ENCODE peak calls at places on chromosomes 11 and 22, in eight cellular contexts. E, M, I, F, R, B, L and Y are unnamed samples. For H3K4me1, the result is how much of the 10 kb centered on the place peaks cover.

GRCh38 chr11:1341928-1342524 is 32.6 kb upstream of the TOLLIP start:
- DNase-seq in E (peak), M (peak), I (no peak), F (no peak), R (no peak), B (no peak), L (no peak), Y (no peak)

GRCh38 chr22:47474464-47474863 is 712.0 kb downstream of the TBC1D22A start:
- DNase-seq in E (no peak), M (no peak), I (no peak), F (no peak), R (no peak), B (no peak), L (no peak), Y (no peak)

GRCh38 chr11:64924910-64925284 is 408 bp downstream of the PPP2R5B start:
- DNase-seq in E (no peak), M (no peak), I (no peak), F (no peak), R (no peak), B (peak), L (no peak), Y (no peak)

GRCh38 chr11:133619973-133620372 is 87.7 kb upstream of the OPCML start:
- DNase-seq in E (no peak), M (no peak), I (peak), F (no peak), R (no peak), B (no peak), L (peak), Y (no peak)

GRCh38 chr11:76656571-76657081 is 13.9 kb downstream of the LRRC32 start:
- DNase-seq in E (peak), M (no peak), I (no peak), F (no peak), R (no peak), B (peak), L (no peak), Y (no peak)

GRCh38 chr22:45226681-45227186 is 14.0 kb downstream of the KIAA0930 start:
- DNase-seq in E (peak), M (no peak), I (no peak), F (no peak), R (no peak), B (peak), L (no peak), Y (peak)

GRCh38 chr11:60860943-60861342 is 5.2 kb upstream of the PTGDR2 start:
- DNase-seq in E (peak), M (no peak), I (no peak), F (no peak), R (no peak), B (no peak), L (no peak), Y (no peak)

GRCh38 chr11:127996825-127997224 is 590.5 kb downstream of the ETS1 start:
- DNase-seq in E (no peak), M (no peak), I (no peak), F (no peak), R (no peak), B (no peak), L (no peak), Y (peak)

GRCh38 chr11:122703541-122704272 is 48.2 kb downstream of the UBASH3B start:
- DNase-seq in E (no peak), M (no peak), I (no peak), F (no peak), R (no peak), B (no peak), L (no peak), Y (no peak)

GRCh38 chr11:76236092-76237026 is 30.1 kb upstream of the WNT11 start:
- DNase-seq in E (peak), M (peak), I (peak), F (no peak), R (no peak), B (peak), L (no peak), Y (peak)

GRCh38 chr11:117412653-117413275 is 85.1 kb downstream of the CEP164 start:
- DNase-seq in E (peak), M (no peak), I (no peak), F (no peak), R (no peak), B (peak), L (no peak), Y (no peak)

GRCh38 chr22:25208743-25209505 is 9.3 kb downstream of the CRYBB3 start:
- DNase-seq in E (no peak), M (no peak), I (no peak), F (no peak), R (no peak), B (peak), L (no peak), Y (no peak)

GRCh38 chr11:46237248-46238077 is 40.0 kb upstream of the CREB3L1 start:
- DNase-seq in E (peak), M (peak), I (no peak), F (peak), R (no peak), B (peak), L (no peak), Y (peak)

GRCh38 chr22:18060646-18061620 is 16.9 kb upstream of the PEX26 start:
- DNase-seq in E (peak), M (peak), I (peak), F (no peak), R (no peak), B (no peak), L (peak), Y (no peak)

GRCh38 chr11:69328231-69328630 is 34.3 kb downstream of the MYEOV start:
- DNase-seq in E (peak), M (no peak), I (no peak), F (no peak), R (no peak), B (peak), L (no peak), Y (no peak)

GRCh38 chr11:1200611-1201191 is 22.2 kb upstream of the MUC5B start:
- DNase-seq in E (peak), M (no peak), I (no peak), F (no peak), R (no peak), B (no peak), L (no peak), Y (no peak)

GRCh38 chr11:31995031-31995430 is 95.8 kb upstream of the RCN1 start:
- DNase-seq in E (no peak), M (no peak), I (no peak), F (no peak), R (no peak), B (no peak), L (no peak), Y (no peak)

GRCh38 chr22:45212992-45213751 is 27.5 kb downstream of the KIAA0930 start:
- DNase-seq in E (peak), M (no peak), I (peak), F (no peak), R (no peak), B (no peak), L (no peak), Y (peak)

GRCh38 chr11:117284053-117284452 is 7.1 kb upstream of the BACE1-AS start:
- DNase-seq in E (no peak), M (no peak), I (no peak), F (no peak), R (no peak), B (peak), L (no peak), Y (no peak)

GRCh38 chr11:86438685-86439084 is 64.0 kb downstream of the CCDC81 start:
- DNase-seq in E (no peak), M (peak), I (no peak), F (no peak), R (no peak), B (no peak), L (no peak), Y (no peak)

GRCh38 chr11:134019500-134019899 is 49.4 kb upstream of the JAM3 start:
- DNase-seq in E (no peak), M (no peak), I (peak), F (no peak), R (no peak), B (no peak), L (no peak), Y (no peak)

GRCh38 chr22:19463491-19464469 is 15.2 kb downstream of the UFD1 start:
- DNase-seq in E (no peak), M (no peak), I (no peak), F (no peak), R (no peak), B (no peak), L (no peak), Y (peak)

GRCh38 chr11:91396243-91397133 is 828.1 kb upstream of the FAT3 start:
- DNase-seq in E (no peak), M (peak), I (no peak), F (no peak), R (no peak), B (no peak), L (peak), Y (no peak)

GRCh38 chr11:117953029-117953671 is 23.9 kb upstream of the TMPRSS13 start:
- DNase-seq in E (no peak), M (no peak), I (peak), F (peak), R (no peak), B (peak), L (no peak), Y (no peak)

GRCh38 chr22:32204856-32205722 is at the start of gene RFPL2:
- DNase-seq in E (peak), M (peak), I (no peak), F (peak), R (peak), B (peak), L (peak), Y (no peak)

GRCh38 chr22:50719814-50720300 is 18.1 kb upstream of the ACR start:
- DNase-seq in E (no peak), M (no peak), I (no peak), F (no peak), R (no peak), B (no peak), L (no peak), Y (no peak)

GRCh38 chr11:77259681-77260080 is 41.8 kb downstream of the GDPD4 start:
- DNase-seq in E (no peak), M (no peak), I (no peak), F (no peak), R (no peak), B (no peak), L (no peak), Y (no peak)

GRCh38 chr22:17460895-17461294 is 91.6 kb downstream of the CECR2 start:
- DNase-seq in E (no peak), M (no peak), I (no peak), F (no peak), R (no peak), B (peak), L (no peak), Y (no peak)

GRCh38 chr11:100203789-100204188 is 483.3 kb upstream of the ARHGAP42 start:
- DNase-seq in E (no peak), M (no peak), I (no peak), F (no peak), R (no peak), B (no peak), L (no peak), Y (no peak)

GRCh38 chr11:76240143-76240505 is 33.8 kb upstream of the WNT11 start:
- DNase-seq in E (no peak), M (no peak), I (no peak), F (no peak), R (no peak), B (no peak), L (no peak), Y (no peak)

GRCh38 chr11:24064309-24064903 is 432.4 kb upstream of the LUZP2 start:
- DNase-seq in E (no peak), M (no peak), I (no peak), F (no peak), R (peak), B (no peak), L (no peak), Y (no peak)

GRCh38 chr11:19970944-19971343 is 189.3 kb downstream of the DBX1 start:
- DNase-seq in E (no peak), M (no peak), I (no peak), F (peak), R (no peak), B (no peak), L (no peak), Y (no peak)

GRCh38 chr22:30214703-30215405 is 31.7 kb downstream of the LIF start:
- DNase-seq in E (no peak), M (no peak), I (no peak), F (no peak), R (no peak), B (no peak), L (no peak), Y (no peak)

GRCh38 chr11:65591939-65592814 is 3.4 kb downstream of the KCNK7 start:
- DNase-seq in E (peak), M (no peak), I (no peak), F (no peak), R (no peak), B (peak), L (no peak), Y (no peak)

GRCh38 chr11:113991170-113991569 is 16.3 kb downstream of the HTR3A start:
- DNase-seq in E (no peak), M (no peak), I (peak), F (no peak), R (peak), B (peak), L (peak), Y (no peak)

GRCh38 chr22:38700789-38701628 is at the start of gene JOSD1:
- DNase-seq in E (peak), M (peak), I (peak), F (peak), R (peak), B (peak), L (peak), Y (peak)

GRCh38 chr11:76735218-76735480 is 48.0 kb upstream of the TSKU start:
- DNase-seq in E (no peak), M (no peak), I (peak), F (no peak), R (no peak), B (peak), L (no peak), Y (no peak)

GRCh38 chr11:66840317-66841091 is 2.7 kb upstream of the RCE1 start:
- DNase-seq in E (no peak), M (no peak), I (no peak), F (no peak), R (no peak), B (peak), L (no peak), Y (no peak)

GRCh38 chr11:31690516-31690915 is 120.6 kb downstream of the PAX6 start:
- DNase-seq in E (no peak), M (no peak), I (no peak), F (no peak), R (no peak), B (no peak), L (no peak), Y (no peak)

GRCh38 chr11:8066911-8067455 is 14.0 kb upstream of the TUB start:
- DNase-seq in E (no peak), M (no peak), I (no peak), F (no peak), R (no peak), B (peak), L (no peak), Y (no peak)
- H3K4me1 ChIP-seq in E (under half), M (under half), I (under half), F (under half), R (under half), B (under half), L (under half), Y (under half)

DNA sequence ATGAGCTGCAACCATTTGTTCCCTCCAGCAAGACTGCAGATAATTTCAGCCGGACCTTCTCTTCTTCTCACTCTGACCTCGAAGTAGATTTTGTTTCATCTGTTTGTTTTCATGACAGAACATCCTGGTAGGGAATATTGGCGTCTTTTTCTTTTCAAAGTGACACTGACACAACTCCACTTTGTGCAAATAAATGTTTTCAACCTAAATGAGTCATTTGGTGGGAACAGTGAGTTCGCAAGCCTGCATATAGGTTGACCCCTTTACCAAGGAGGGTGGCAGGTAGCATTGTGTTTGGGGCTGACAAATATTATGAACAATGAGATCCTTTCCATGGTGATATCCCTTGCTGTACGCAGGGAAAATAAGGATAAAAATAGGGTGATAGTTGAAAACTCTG is 55.0 kb downstream of the LARGE1 start:
- DNase-seq in E (no peak), M (no peak), I (no peak), F (no peak), R (no peak), B (no peak), L (peak), Y (no peak)
- H3K4me1 ChIP-seq in E (under half), M (under half), I (under half), F (under half), R (under half), B (under half), L (under half), Y (under half)

GRCh38 chr11:56886465-56886864 is 102.2 kb upstream of the OR5AK2 start:
- DNase-seq in E (no peak), M (peak), I (no peak), F (no peak), R (no peak), B (no peak), L (no peak), Y (no peak)
- H3K4me1 ChIP-seq in E (under half), M (half or more), I (under half), F (under half), R (under half), B (under half), L (under half), Y (under half)

DNA sequence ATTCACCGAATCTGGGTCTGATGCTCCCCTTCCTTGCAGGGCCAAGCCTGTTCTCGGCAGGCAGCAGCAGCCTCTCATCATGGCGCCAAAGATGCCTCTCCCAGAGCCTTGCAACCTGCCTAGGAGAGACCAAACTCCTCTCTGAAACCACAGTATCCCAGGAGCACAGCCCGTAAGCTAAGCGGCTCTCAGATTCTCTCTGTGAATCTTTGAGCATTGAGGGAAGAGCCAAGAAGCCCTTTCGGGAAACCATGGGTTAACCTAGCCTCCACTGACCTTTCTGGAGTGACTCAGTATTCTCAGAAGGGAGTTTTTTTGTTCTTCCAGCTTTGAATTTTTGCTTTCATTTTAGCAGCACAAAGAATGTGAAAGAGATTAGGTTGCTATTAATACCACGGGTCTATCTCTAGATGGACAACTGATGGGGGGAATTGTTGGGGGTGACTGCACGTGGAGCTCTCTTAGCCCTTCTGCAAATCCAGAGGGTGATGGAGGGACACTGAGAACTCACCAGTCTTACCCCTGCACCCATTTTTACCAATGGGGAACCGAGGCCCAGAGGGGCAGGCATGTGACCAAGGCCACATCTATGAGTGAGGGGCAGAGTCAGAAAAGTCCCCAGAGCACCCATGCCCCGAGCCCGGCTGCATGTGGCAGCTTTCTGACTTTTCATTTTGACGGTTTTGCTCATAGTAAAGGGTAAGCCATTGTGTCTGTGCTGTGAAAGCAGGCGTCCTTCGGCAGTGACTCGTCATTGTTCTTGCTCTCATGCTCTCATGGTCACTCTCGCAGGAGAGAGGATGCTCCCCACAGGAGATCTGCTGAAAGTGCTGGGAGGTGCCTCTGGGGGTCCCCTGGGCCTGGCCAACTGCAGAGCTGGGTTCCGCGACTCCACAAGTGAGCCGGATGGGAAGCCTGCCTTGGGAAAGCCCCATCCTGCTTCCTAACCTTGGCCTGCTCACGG is 36.0 kb downstream of the IRAG1 start:
- DNase-seq in E (no peak), M (peak), I (no peak), F (no peak), R (no peak), B (no peak), L (no peak), Y (peak)
- H3K4me1 ChIP-seq in E (half or more), M (half or more), I (under half), F (under half), R (under half), B (under half), L (under half), Y (half or more)

DNA sequence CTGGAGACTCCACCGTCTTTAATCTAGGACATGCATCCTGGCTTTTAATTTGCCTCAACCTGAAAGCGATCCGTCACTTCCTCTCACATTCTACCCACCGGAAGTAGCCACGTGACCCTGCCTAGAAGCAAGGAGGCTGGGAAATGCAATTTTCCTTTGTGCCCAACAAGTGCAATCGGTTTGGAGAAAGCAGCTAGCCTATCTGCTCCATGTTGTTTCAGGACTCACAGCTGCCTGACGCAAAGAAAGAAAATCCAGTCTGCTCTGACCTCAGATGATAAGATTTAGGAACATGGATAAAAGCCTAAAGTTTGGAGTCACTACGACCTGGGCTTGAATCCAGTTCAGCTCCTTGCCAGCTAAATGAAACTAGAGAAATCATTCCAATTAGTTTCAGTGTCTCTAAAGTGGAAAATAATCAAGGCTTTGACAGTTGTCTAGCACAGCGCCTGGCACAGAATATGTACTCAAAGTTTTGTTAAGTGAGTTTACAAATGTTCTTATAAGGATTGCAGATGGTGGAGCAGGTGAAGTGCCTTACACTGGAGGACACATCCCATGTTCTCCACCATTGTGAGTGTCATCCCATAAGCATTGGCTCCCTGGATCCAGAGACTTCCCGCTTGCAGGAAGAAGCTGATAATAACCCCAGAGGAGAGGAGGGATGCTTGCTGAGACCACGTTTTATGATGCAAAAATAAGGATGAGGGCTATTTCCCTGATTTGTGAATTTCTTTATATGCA is 553.7 kb downstream of the MN1 start:
- DNase-seq in E (no peak), M (no peak), I (no peak), F (no peak), R (no peak), B (no peak), L (no peak), Y (no peak)
- H3K4me1 ChIP-seq in E (under half), M (under half), I (under half), F (under half), R (under half), B (under half), L (under half), Y (under half)

GRCh38 chr11:59219836-59220235 is 7.1 kb upstream of the MPEG1 start:
- DNase-seq in E (no peak), M (no peak), I (no peak), F (no peak), R (no peak), B (no peak), L (no peak), Y (no peak)

GRCh38 chr11:59214141-59214893 is 1.6 kb upstream of the MPEG1 start:
- DNase-seq in E (no peak), M (no peak), I (no peak), F (no peak), R (no peak), B (no peak), L (no peak), Y (no peak)

GRCh38 chr11:59218893-59219292 is 6.2 kb upstream of the MPEG1 start:
- DNase-seq in E (no peak), M (no peak), I (no peak), F (no peak), R (no peak), B (no peak), L (no peak), Y (no peak)

GRCh38 chr11:59212744-59213573 is at the start of gene MPEG1:
- DNase-seq in E (no peak), M (no peak), I (peak), F (no peak), R (no peak), B (no peak), L (no peak), Y (no peak)

GRCh38 chr11:59216654-59217640 is 4.2 kb upstream of the MPEG1 start:
- DNase-seq in E (no peak), M (no peak), I (peak), F (no peak), R (no peak), B (no peak), L (no peak), Y (no peak)
- H3K4me1 ChIP-seq in E (under half), M (under half), I (half or more), F (under half), R (under half), B (under half), L (under half), Y (under half)